ENCODE peak calls at places on chromosomes 12 and 14, in five cellular contexts. F is hypothalamus, X is neural crest cell, N is GM13977, K is pancreas. B is an unnamed sample.
A peak's percentile ranks its signal among the peaks of the same experiment; 100 is the strongest.

GRCh38 chr12:57233357-57234232 is 4.1 kb downstream of the SHMT2 start:
- DNase-seq in N (no peak), F (no peak), X (no peak), K (no peak), B (no peak)

GRCh38 chr12:85423947-85424346 is 143.9 kb downstream of the ALX1 start:
- DNase-seq in K (no peak), N (no peak), F (no peak), X (no peak), B (no peak)

GRCh38 chr14:99191663-99192621 is 80.1 kb downstream of the BCL11B start:
- DNase-seq in F (no peak), N (no peak), X (no peak), K (peak; percentile 57), B (peak; percentile 3)

GRCh38 chr12:51864701-51865469 is 16.4 kb upstream of the FIGNL2 start:
- DNase-seq in N (peak; percentile 37), F (no peak), X (no peak), K (no peak), B (no peak)

GRCh38 chr12:64064706-64065105 is 157.4 kb downstream of the KICS2 start:
- DNase-seq in K (no peak), F (no peak), N (no peak), X (no peak), B (no peak)

GRCh38 chr14:64061706-64062105 is 208.9 kb downstream of the SYNE2 start:
- DNase-seq in X (no peak), N (no peak), K (no peak), F (no peak), B (no peak)

GRCh38 chr14:79161576-79161975 is 991.4 kb downstream of the NRXN3 start:
- DNase-seq in N (no peak), F (no peak), X (peak; percentile 53), K (no peak), B (no peak)

GRCh38 chr14:68451676-68452387 is 341.0 kb downstream of the ZFP36L1 start:
- DNase-seq in K (no peak), F (no peak), X (no peak), N (no peak), B (no peak)

GRCh38 chr12:753401-754237 is 1.2 kb downstream of the WNK1 start:
- DNase-seq in K (peak; percentile 42), F (peak; percentile 20), N (peak; percentile 45), X (peak; percentile 33), B (peak; percentile 21)

GRCh38 chr14:74502236-74503019 is 8.9 kb downstream of the ISCA2 start:
- DNase-seq in K (no peak), X (peak; percentile 45), N (peak; percentile 57), F (no peak), B (peak; percentile 3)

GRCh38 chr14:76697246-76697645 is 64.0 kb upstream of the VASH1 start:
- DNase-seq in N (no peak), F (no peak), K (no peak), X (no peak), B (no peak)

GRCh38 chr12:53047221-53048032 is 2.4 kb upstream of the TNS2 start:
- DNase-seq in K (peak; percentile 78), F (peak; percentile 82), X (peak; percentile 65), N (peak; percentile 94), B (peak; percentile 77)